ENCODE peak calls at places on chromosomes 1 and 21, in four cellular contexts. T, D, R and V are unnamed samples.

GRCh38 chr1:183685112-183685713 is 32.1 kb upstream of the APOBEC4 start:
- DNase-seq in R (peak; percentile 87), D (peak; percentile 64), T (no peak), V (peak; percentile 20)

GRCh38 chr1:201582261-201582951 is 43.5 kb downstream of the NAV1 start:
- DNase-seq in D (no peak), T (peak; percentile 23), R (no peak), V (no peak)

GRCh38 chr1:7303554-7304347 is 467.3 kb upstream of the VAMP3 start:
- DNase-seq in T (no peak), D (no peak), R (no peak), V (no peak)

GRCh38 chr1:232938926-232939325 is 11.5 kb upstream of the NTPCR start:
- DNase-seq in D (no peak), R (no peak), T (no peak), V (no peak)

GRCh38 chr1:23544444-23545389 is 13.7 kb upstream of the E2F2 start:
- DNase-seq in T (peak; percentile 84), D (peak; percentile 71), R (peak; percentile 96), V (peak; percentile 73)

GRCh38 chr1:224700915-224701531 is 84.9 kb downstream of the CNIH3 start:
- DNase-seq in R (peak; percentile 88), T (no peak), D (peak; percentile 53), V (no peak)

GRCh38 chr1:211920141-211920572 is 89.6 kb upstream of the LPGAT1 start:
- DNase-seq in T (no peak), R (no peak), D (no peak), V (no peak)

GRCh38 chr1:170533331-170533730 is 1.4 kb downstream of the GORAB start:
- DNase-seq in R (no peak), T (no peak), D (no peak), V (no peak)

GRCh38 chr1:46202975-46203737 is at the start of gene LURAP1:
- DNase-seq in D (peak; percentile 65), T (no peak), R (peak; percentile 65), V (peak; percentile 40)

GRCh38 chr1:98331232-98331631 is 330.3 kb upstream of the SNX7 start:
- DNase-seq in D (no peak), R (no peak), T (no peak), V (peak; percentile 72)

GRCh38 chr1:23865543-23865930 is 2.6 kb downstream of the FUCA1 start:
- DNase-seq in D (peak; percentile 37), R (no peak), T (no peak), V (peak; percentile 87)

GRCh38 chr1:111378806-111379205 is 48.7 kb downstream of the OVGP1 start:
- DNase-seq in T (no peak), D (no peak), R (no peak), V (no peak)

GRCh38 chr1:11541236-11541635 is 62.3 kb downstream of the DISP3 start:
- DNase-seq in D (no peak), R (no peak), T (no peak), V (no peak)

GRCh38 chr1:113438505-113439271 is 48.4 kb downstream of the MAGI3 start:
- DNase-seq in D (no peak), T (no peak), R (no peak), V (no peak)

GRCh38 chr21:42061195-42061865 is 9.8 kb upstream of the UMODL1 start:
- DNase-seq in D (peak; percentile 87), T (peak; percentile 44), R (no peak), V (no peak)

GRCh38 chr1:59879556-59879955 is 47.0 kb downstream of the CYP2J2 start:
- DNase-seq in T (peak; percentile 73), D (peak; percentile 17), R (peak; percentile 89), V (peak; percentile 66)

GRCh38 chr1:30879126-30879786 is 29.3 kb downstream of the SDC3 start:
- DNase-seq in D (no peak), R (no peak), T (no peak), V (no peak)

GRCh38 chr1:207644852-207645631 is at the start of gene CR1L:
- DNase-seq in R (peak; percentile 97), T (peak; percentile 90), D (peak; percentile 81), V (peak; percentile 2)

GRCh38 chr1:56666112-56666608 is 21.0 kb downstream of the PRKAA2 start:
- DNase-seq in R (peak; percentile 54), D (no peak), T (no peak), V (no peak)

GRCh38 chr1:198907423-198907746 is 268.5 kb downstream of the PTPRC start:
- DNase-seq in T (no peak), R (no peak), D (no peak), V (no peak)
- TF ChIP-seq CTCF in T (no peak), R (peak; percentile 8), D (no peak), V (no peak)

GRCh38 chr1:14113271-14113670 is 413.3 kb downstream of the PRDM2 start:
- DNase-seq in D (no peak), R (no peak), T (no peak), V (no peak)

GRCh38 chr1:14112613-14113012 is 412.6 kb downstream of the PRDM2 start:
- DNase-seq in D (no peak), R (no peak), T (no peak), V (no peak)

GRCh38 chr1:14109276-14109635 is 409.3 kb downstream of the PRDM2 start:
- DNase-seq in R (no peak), D (no peak), T (no peak), V (no peak)

GRCh38 chr1:14110040-14110439 is 410.1 kb downstream of the PRDM2 start:
- DNase-seq in R (no peak), T (no peak), D (no peak), V (no peak)

DNA sequence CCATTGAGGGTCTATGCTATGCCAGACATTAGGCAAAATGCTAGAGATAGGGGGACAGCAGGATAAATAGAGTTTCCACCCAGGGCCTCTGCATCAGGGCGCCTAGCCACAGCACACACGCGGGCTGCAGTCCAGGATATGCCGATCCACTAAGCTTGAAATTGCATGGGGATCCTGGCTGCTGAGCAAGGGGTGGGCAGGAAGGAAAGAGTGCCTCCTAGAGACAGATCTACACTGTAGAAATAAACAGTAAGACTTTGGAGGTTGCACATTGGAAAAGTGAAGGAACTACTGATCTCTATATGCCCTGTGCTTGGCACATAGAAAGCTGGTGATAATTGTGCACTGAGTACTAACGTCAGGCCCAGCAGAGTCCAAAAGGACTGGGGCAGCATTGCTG is 411.1 kb downstream of the PRDM2 start:
- DNase-seq in R (peak; percentile 38), T (no peak), D (no peak), V (no peak)
- TF ChIP-seq CTCF in R (peak; percentile 31), T (no peak), D (no peak), V (no peak)

DNA sequence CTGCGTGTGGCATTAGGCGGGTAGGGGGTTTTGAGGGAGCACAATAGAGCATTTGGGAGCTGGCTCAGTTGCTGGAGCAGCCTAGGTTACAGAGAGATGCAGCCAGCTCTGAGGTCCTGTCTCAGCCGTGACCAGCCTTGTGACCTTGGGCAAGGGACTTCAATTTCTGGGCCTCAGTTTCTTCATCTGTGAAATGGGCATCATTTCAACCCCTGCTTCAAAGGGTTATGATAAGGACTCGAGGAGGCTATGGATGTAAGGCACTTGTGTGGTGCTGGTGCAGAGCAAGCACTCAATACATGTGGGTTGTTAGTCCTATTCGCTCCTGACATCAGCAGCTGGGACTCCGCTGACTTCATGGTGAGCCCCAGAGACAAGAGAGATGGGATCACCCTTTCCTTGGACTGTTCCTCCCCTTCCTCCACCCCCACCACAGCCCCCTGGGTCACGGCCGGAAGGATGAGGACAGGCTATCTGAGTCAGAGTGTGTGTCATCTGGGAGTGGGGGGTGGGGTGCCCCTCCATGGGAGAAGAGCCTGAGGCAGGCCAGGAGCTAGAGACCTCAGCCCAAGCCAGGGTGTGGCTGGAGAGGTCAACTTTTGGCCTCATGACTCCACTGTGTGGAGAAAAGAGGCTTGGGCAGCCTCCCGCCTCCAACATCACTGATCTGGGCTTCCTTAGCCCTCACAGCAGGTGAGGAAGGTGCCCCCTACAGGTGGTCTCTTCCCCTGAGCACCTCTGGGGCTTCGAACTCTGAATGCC is 71.4 kb upstream of the ZBTB40 start:
- DNase-seq in R (no peak), D (no peak), T (no peak), V (no peak)
- TF ChIP-seq CTCF in R (no peak), D (no peak), T (no peak), V (no peak)

GRCh38 chr1:156767879-156768608 is 709 bp downstream of the PRCC start:
- DNase-seq in D (no peak), T (peak; percentile 68), R (peak; percentile 87), V (no peak)

GRCh38 chr1:156765664-156766063 is 1.7 kb upstream of the PRCC start:
- DNase-seq in R (no peak), T (peak; percentile 9), D (no peak), V (no peak)

GRCh38 chr1:156768610-156769295 is 1.4 kb downstream of the PRCC start:
- DNase-seq in R (no peak), T (no peak), D (no peak), V (no peak)

GRCh38 chr1:156766288-156767100 is 841 bp upstream of the PRCC start:
- DNase-seq in T (peak; percentile 5), R (peak; percentile 44), D (no peak), V (no peak)

GRCh38 chr1:156767101-156767878 is at the start of gene PRCC:
- DNase-seq in T (peak; percentile 87), D (peak; percentile 92), R (peak; percentile 99), V (peak; percentile 100)
- TF ChIP-seq CTCF in T (no peak), D (no peak), R (no peak), V (no peak)

GRCh38 chr1:202661136-202661845 is 49.0 kb downstream of the SYT2 start:
- DNase-seq in D (no peak), R (peak; percentile 28), T (no peak), V (no peak)
- TF ChIP-seq CTCF in D (peak; percentile 17), R (peak; percentile 42), T (no peak), V (no peak)